ENCODE peak calls at places on chromosomes 1 and 21, in six cellular contexts. A, O, E, U, K and S are unnamed samples.

GRCh38 chr1:224065455-224065854 is 48.5 kb upstream of the FBXO28 start:
- DNase-seq in O (no peak), E (no peak), A (peak), U (no peak), K (peak), S (no peak)

GRCh38 chr1:247115141-247115510 is 11.0 kb upstream of the ZNF669 start:
- DNase-seq in U (no peak), O (no peak), A (no peak), E (no peak), K (no peak), S (no peak)

GRCh38 chr1:175363046-175363445 is 170.5 kb upstream of the KIAA0040 start:
- DNase-seq in A (no peak), O (no peak), E (no peak), K (no peak), U (no peak), S (no peak)

GRCh38 chr1:197807216-197807615 is 31.9 kb upstream of the DENND1B start:
- DNase-seq in A (no peak), O (no peak), U (no peak), E (no peak), K (no peak), S (no peak)

GRCh38 chr1:77831976-77832695 is 52.7 kb downstream of the MIGA1 start:
- DNase-seq in A (peak), O (no peak), E (no peak), K (peak), U (no peak), S (no peak)

GRCh38 chr1:63758805-63759204 is 15.0 kb upstream of the ROR1 start:
- DNase-seq in K (no peak), O (no peak), U (no peak), E (no peak), A (no peak), S (no peak)

GRCh38 chr1:160844447-160845232 is 18.0 kb downstream of the CD244 start:
- DNase-seq in O (no peak), A (no peak), E (no peak), U (no peak), K (no peak), S (no peak)

GRCh38 chr1:1344672-1345361 is 4.4 kb downstream of the DVL1 start:
- DNase-seq in A (peak), U (no peak), K (peak), O (no peak), E (no peak), S (no peak)

GRCh38 chr1:66330711-66331110 is 203.2 kb upstream of the SGIP1 start:
- DNase-seq in K (no peak), O (no peak), E (no peak), A (peak), U (no peak), S (no peak)

GRCh38 chr1:9319208-9319788 is 26.6 kb downstream of the SPSB1 start:
- DNase-seq in A (no peak), O (no peak), K (no peak), E (no peak), U (no peak), S (no peak)

GRCh38 chr1:5733596-5733995 is 258.6 kb downstream of the NPHP4 start:
- DNase-seq in O (no peak), E (no peak), K (no peak), U (no peak), A (no peak), S (no peak)

GRCh38 chr21:36560933-36561575 is 81.1 kb upstream of the CLDN14 start:
- DNase-seq in K (no peak), U (no peak), E (no peak), A (no peak), O (no peak), S (no peak)
- H3K27ac ChIP-seq in K (no peak), U (no peak), E (no peak), A (no peak), O (no peak), S (no peak)

DNA sequence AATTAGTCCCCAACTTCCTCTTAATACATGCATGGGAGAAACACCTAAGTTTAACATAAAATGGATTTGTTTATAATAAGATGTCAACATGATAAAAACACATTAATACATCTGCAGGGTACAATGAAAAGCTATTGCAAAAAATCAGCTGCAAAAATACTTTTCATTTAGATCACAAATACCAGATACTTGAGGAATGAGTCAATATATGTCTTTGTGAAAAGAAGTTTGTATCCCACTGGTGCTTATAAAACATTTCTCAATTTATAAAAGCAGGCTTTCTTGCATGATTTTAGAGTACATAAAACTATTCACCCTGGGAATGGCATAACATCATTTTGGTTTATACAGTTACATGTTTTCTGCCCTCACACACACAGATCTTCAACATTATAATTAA is 18.6 kb upstream of the PRKAA2 start:
- DNase-seq in E (no peak), U (no peak), A (peak), K (no peak), O (no peak), S (no peak)
- H3K27ac ChIP-seq in E (no peak), U (no peak), A (peak), K (peak), O (no peak), S (no peak)

DNA sequence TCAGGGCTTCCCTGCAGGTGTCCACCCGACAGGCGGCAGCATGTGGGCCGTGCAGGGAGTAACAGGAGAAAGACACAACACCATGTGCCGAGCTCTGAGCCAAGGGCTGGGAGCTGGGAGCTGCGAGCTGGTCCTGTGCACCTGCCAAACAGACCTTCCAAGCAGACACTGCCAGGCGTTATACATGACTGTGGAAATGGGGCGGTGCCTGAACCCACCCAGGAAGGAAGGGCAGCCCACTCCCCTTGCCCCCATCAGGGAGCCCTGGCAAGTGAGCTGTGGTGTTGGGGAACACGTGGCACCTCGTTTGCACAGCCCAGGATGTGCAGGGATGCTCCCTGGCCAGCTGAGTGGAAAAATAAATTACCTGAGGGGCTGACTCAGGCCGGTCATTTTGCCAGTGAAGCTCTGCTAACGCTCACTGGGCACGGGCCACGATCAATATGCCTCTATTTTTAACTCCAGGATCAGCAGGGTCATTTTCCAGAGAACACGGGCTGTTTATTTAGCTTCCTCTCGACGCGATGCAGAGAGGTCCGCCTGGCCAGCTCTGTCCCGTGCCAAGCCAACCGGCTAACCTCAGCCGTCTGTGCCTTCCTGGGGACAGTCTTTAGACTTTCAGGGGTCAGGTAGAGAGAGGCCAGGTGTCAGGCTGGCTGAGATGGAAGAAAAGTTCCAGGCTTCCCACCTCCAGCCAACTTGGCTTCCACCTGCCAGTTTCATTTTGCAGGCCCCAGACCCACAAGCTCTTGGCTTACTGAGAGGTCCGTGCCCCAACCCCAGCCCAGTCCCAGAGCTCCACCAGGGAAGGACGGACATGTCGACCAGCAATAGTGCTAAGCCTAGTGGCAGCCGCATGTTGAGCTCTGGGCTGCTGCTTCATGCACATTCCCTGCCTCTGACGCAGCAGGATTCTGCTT is 196.7 kb upstream of the VAMP3 start:
- DNase-seq in K (no peak), A (no peak), O (no peak), E (no peak), U (no peak), S (no peak)
- H3K27ac ChIP-seq in K (no peak), A (no peak), O (no peak), E (no peak), U (no peak), S (no peak)

GRCh38 chr1:179876289-179876715 is 1.3 kb downstream of the TOR1AIP2 start:
- DNase-seq in E (no peak), A (peak), U (no peak), K (no peak), O (no peak), S (no peak)
- H3K27ac ChIP-seq in E (no peak), A (peak), U (no peak), K (no peak), O (peak), S (no peak)

GRCh38 chr1:236165238-236165981 is 23.1 kb downstream of the GPR137B start:
- DNase-seq in O (no peak), U (no peak), E (no peak), A (no peak), K (no peak), S (no peak)

GRCh38 chr1:236161230-236161629 is 18.9 kb downstream of the GPR137B start:
- DNase-seq in K (no peak), U (no peak), O (no peak), A (no peak), E (no peak), S (no peak)

GRCh38 chr1:236164273-236164672 is 21.9 kb downstream of the GPR137B start:
- DNase-seq in A (no peak), U (no peak), K (no peak), O (no peak), E (no peak), S (peak)

GRCh38 chr1:236166041-236166440 is 23.7 kb downstream of the GPR137B start:
- DNase-seq in K (no peak), U (no peak), E (no peak), A (no peak), O (no peak), S (no peak)

GRCh38 chr1:236163460-236164153 is 21.3 kb downstream of the GPR137B start:
- DNase-seq in U (no peak), E (no peak), A (no peak), O (no peak), K (no peak), S (no peak)
- H3K27ac ChIP-seq in U (no peak), E (no peak), A (no peak), O (no peak), K (no peak), S (no peak)

DNA sequence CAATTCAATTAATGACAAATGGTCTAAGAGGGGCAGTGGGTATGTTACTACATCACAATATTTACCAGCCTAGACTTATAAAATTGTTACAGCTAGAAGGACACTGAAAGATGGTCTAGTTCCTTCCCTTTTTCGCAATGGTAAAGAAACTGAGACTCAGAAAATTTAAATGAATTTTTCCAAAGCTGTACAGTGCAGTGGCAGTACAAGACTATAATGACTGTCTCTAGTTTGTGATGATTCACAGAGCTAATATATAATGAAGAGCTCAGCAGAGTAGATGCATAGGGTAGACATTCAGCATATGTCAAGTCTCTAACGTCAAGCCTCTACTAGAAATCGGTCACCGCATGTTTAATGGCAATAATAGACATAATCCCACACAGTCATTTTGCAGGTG is 4.6 kb downstream of the PLPP3 start:
- DNase-seq in A (peak), U (no peak), O (no peak), K (no peak), E (no peak), S (no peak)
- H3K27ac ChIP-seq in A (no peak), U (peak), O (no peak), K (no peak), E (no peak), S (no peak)

GRCh38 chr1:210407207-210407886 is 78.6 kb downstream of the HHAT start:
- DNase-seq in U (peak), K (peak), E (peak), O (peak), A (peak), S (peak)
- H3K27ac ChIP-seq in U (no peak), K (no peak), E (peak), O (no peak), A (no peak), S (no peak)

GRCh38 chr1:47848985-47849610 is 148.1 kb downstream of the TRABD2B start:
- DNase-seq in E (no peak), K (no peak), A (no peak), O (no peak), U (no peak), S (no peak)
- H3K27ac ChIP-seq in E (no peak), K (no peak), A (no peak), O (no peak), U (no peak), S (no peak)

GRCh38 chr1:117959364-117959763 is 29.8 kb downstream of the WDR3 start:
- DNase-seq in O (no peak), A (no peak), U (no peak), E (no peak), K (no peak), S (no peak)
- H3K27ac ChIP-seq in O (no peak), A (no peak), U (no peak), E (no peak), K (no peak), S (no peak)

GRCh38 chr1:25875856-25876692 is 566 bp upstream of the PAQR7 start:
- DNase-seq in O (no peak), A (no peak), U (no peak), K (no peak), E (peak), S (no peak)

GRCh38 chr1:25877155-25877554 is 1.6 kb upstream of the PAQR7 start:
- DNase-seq in O (no peak), A (no peak), U (no peak), E (no peak), K (no peak), S (no peak)

GRCh38 chr1:25875154-25875855 is at the start of gene PAQR7:
- DNase-seq in O (peak), U (peak), A (peak), E (peak), K (peak), S (peak)

GRCh38 chr1:25874635-25875153 is 814 bp downstream of the PAQR7 start:
- DNase-seq in A (no peak), K (no peak), E (no peak), O (no peak), U (no peak), S (no peak)

DNA sequence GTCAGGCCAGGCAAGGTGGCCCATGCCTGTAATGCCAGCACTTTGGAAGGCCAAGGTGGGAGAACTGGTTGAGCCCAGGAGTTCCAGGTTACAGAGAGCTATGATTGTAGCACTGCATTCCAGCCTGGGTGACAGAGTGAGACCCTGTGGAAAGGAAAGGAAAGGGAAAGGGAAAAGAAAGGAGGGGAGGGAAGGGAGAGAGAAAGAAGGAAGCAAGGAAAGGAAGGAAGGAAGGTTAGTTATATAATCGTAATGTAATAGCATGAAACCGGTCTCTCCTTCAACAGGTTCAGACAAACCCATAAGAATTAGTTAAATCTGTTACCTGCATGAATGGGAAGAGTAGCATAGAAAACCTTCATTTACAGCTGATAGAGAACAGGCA is 1.2 kb upstream of the PAQR7 start:
- DNase-seq in E (no peak), A (no peak), U (no peak), O (no peak), K (no peak), S (no peak)
- H3K27ac ChIP-seq in E (no peak), A (no peak), U (no peak), O (peak), K (no peak), S (no peak)